ENCODE peak calls at places on chromosomes 3 and 15, in six cellular contexts. T is dorsolateral prefrontal cortex, L is aorta, E is choroid plexus epithelial cell, D is lower lobe of right lung, J is heart right ventricle. P is an unnamed sample.

GRCh38 chr3:9468460-9468859 is 71.0 kb downstream of the SETD5 start:
- DNase-seq in D (no peak), E (no peak), L (no peak), J (no peak), T (peak), P (no peak)

GRCh38 chr3:52292247-52293065 is 4.8 kb downstream of the GLYCTK start:
- DNase-seq in T (peak), D (peak), E (no peak), J (no peak), L (peak), P (no peak)

GRCh38 chr15:63500265-63501250 is 3.8 kb upstream of the USP3 start:
- DNase-seq in L (no peak), D (peak), E (no peak), J (no peak), T (no peak), P (no peak)

GRCh38 chr15:39898317-39898716 is 21.7 kb downstream of the GPR176 start:
- DNase-seq in L (no peak), D (no peak), T (no peak), J (no peak), E (no peak), P (no peak)

GRCh38 chr3:76638006-76638405 is 401.9 kb upstream of the ROBO2 start:
- DNase-seq in L (no peak), D (no peak), T (no peak), E (peak), J (no peak), P (no peak)

GRCh38 chr3:77668398-77668797 is 628.5 kb downstream of the ROBO2 start:
- DNase-seq in D (no peak), E (no peak), T (no peak), L (no peak), J (no peak), P (no peak)

GRCh38 chr3:89698208-89698830 is 590.9 kb downstream of the EPHA3 start:
- DNase-seq in D (no peak), L (no peak), T (no peak), J (no peak), E (peak), P (no peak)

GRCh38 chr3:171320721-171321120 is 139.5 kb downstream of the TNIK start:
- DNase-seq in D (no peak), T (no peak), J (no peak), L (no peak), E (peak), P (no peak)

GRCh38 chr15:74043425-74044266 is 38.7 kb downstream of the GOLGA6A start:
- DNase-seq in D (no peak), T (no peak), J (no peak), E (no peak), L (no peak), P (no peak)

GRCh38 chr15:57064033-57064432 is 145.6 kb downstream of the TCF12 start:
- DNase-seq in D (no peak), L (no peak), J (no peak), E (no peak), T (no peak), P (no peak)

GRCh38 chr3:167318996-167319615 is 61.0 kb downstream of the ZBBX start:
- DNase-seq in J (no peak), D (no peak), T (no peak), L (no peak), E (no peak), P (no peak)

GRCh38 chr15:71526061-71526460 is 284.3 kb upstream of the NR2E3 start:
- DNase-seq in E (peak), D (no peak), L (no peak), T (no peak), J (no peak), P (no peak)

GRCh38 chr3:186630950-186631624 is 9.1 kb upstream of the FETUB start:
- DNase-seq in L (no peak), E (no peak), T (no peak), J (no peak), D (no peak), P (no peak)

GRCh38 chr3:111541911-111542483 is at the start of gene CD96:
- DNase-seq in D (no peak), J (no peak), L (no peak), T (no peak), E (peak), P (peak)

GRCh38 chr3:63151893-63152292 is 126.2 kb upstream of the SYNPR start:
- DNase-seq in E (no peak), D (no peak), L (no peak), J (no peak), T (no peak), P (no peak)

GRCh38 chr3:25468866-25469319 is 40.8 kb downstream of the RARB start:
- DNase-seq in T (peak), J (peak), E (peak), D (no peak), L (peak), P (no peak)

GRCh38 chr15:58058729-58059128 is 6.8 kb downstream of the ALDH1A2 start:
- DNase-seq in E (no peak), L (no peak), D (no peak), T (no peak), J (no peak), P (no peak)

GRCh38 chr3:105997800-105998526 is 129.2 kb upstream of the CBLB start:
- DNase-seq in L (peak), J (no peak), E (peak), D (peak), T (no peak), P (no peak)

GRCh38 chr3:175737646-175738572 is 878.8 kb downstream of the NAALADL2 start:
- DNase-seq in L (no peak), D (no peak), T (no peak), J (no peak), E (peak), P (no peak)

GRCh38 chr3:98553751-98554150 is 22.0 kb downstream of the GPR15 start:
- DNase-seq in T (no peak), E (no peak), L (no peak), J (no peak), D (no peak), P (no peak)
- H3K4me3 ChIP-seq in T (no peak), E (no peak), L (no peak), J (no peak), D (no peak), P (peak)

GRCh38 chr3:28587723-28588122 is 239.1 kb upstream of the AZI2 start:
- DNase-seq in J (no peak), T (no peak), D (no peak), E (no peak), L (no peak), P (no peak)

GRCh38 chr3:28595364-28595763 is 246.7 kb upstream of the AZI2 start:
- DNase-seq in D (no peak), L (no peak), T (no peak), J (no peak), E (no peak), P (no peak)

GRCh38 chr3:28590851-28591250 is 242.2 kb upstream of the AZI2 start:
- DNase-seq in T (no peak), D (no peak), L (no peak), J (no peak), E (no peak), P (no peak)

GRCh38 chr3:28586325-28586724 is 237.7 kb upstream of the AZI2 start:
- DNase-seq in T (no peak), E (no peak), L (no peak), J (no peak), D (no peak), P (no peak)

DNA sequence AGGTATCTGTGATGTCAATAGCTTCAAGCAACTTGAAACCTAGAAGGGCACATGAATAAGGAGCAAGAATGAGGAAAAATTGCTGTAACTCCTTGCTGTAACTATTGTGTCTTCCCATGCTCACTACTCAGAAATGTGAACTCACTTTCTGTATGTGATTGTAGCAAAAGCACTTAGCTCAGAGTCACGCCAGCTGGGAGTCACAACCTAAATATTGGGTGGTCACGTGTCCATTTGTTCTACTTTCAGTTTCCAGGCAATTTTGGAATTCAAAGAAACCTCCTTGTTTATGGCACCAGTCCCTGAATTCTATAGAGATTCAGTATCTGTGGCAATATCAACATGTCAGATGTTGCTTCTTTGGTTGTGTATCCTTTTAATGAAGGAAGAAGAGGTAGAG is 241.6 kb upstream of the AZI2 start:
- DNase-seq in E (no peak), D (no peak), J (no peak), L (no peak), T (no peak), P (no peak)
- H3K4me3 ChIP-seq in E (no peak), D (no peak), J (no peak), L (no peak), T (no peak), P (no peak)

GRCh38 chr15:45799508-45799907 is 164.7 kb downstream of the SQOR start:
- DNase-seq in L (no peak), T (no peak), E (no peak), D (no peak), J (no peak), P (no peak)
- H3K4me3 ChIP-seq in L (no peak), T (no peak), E (no peak), D (no peak), J (no peak), P (no peak)

GRCh38 chr3:155496206-155496605 is 202.7 kb upstream of the STRIT1 start:
- DNase-seq in E (no peak), J (no peak), D (no peak), T (no peak), L (no peak), P (no peak)

GRCh38 chr3:155495387-155495786 is 201.9 kb upstream of the STRIT1 start:
- DNase-seq in T (no peak), L (no peak), E (no peak), D (no peak), J (no peak), P (no peak)

GRCh38 chr3:155492841-155493240 is 199.4 kb upstream of the STRIT1 start:
- DNase-seq in J (no peak), E (no peak), L (no peak), D (no peak), T (no peak), P (no peak)

GRCh38 chr3:155491696-155492095 is 198.2 kb upstream of the STRIT1 start:
- DNase-seq in J (no peak), D (no peak), E (no peak), L (no peak), T (no peak), P (no peak)

DNA sequence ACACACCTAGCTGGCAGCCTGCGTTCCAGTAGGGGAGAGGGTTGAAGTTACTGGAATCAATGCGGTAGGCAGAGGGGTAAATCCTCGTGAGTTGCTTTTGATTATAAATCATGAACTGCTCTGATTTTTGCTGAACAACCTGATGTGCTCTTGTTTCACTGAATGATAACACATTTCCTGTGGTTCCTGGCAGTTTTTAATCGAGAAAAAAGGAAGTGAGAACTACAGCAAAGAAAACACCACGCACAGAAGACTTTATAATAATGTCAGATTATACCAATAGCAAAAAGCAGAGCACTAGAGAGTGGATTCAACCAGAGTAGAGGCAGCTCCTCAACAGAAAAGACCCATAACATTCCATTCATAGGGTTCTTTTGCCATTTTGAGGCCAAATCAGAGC is 200.8 kb upstream of the STRIT1 start:
- DNase-seq in J (no peak), L (no peak), T (no peak), D (no peak), E (no peak), P (no peak)
- H3K4me3 ChIP-seq in J (no peak), L (no peak), T (no peak), D (no peak), E (no peak), P (no peak)

DNA sequence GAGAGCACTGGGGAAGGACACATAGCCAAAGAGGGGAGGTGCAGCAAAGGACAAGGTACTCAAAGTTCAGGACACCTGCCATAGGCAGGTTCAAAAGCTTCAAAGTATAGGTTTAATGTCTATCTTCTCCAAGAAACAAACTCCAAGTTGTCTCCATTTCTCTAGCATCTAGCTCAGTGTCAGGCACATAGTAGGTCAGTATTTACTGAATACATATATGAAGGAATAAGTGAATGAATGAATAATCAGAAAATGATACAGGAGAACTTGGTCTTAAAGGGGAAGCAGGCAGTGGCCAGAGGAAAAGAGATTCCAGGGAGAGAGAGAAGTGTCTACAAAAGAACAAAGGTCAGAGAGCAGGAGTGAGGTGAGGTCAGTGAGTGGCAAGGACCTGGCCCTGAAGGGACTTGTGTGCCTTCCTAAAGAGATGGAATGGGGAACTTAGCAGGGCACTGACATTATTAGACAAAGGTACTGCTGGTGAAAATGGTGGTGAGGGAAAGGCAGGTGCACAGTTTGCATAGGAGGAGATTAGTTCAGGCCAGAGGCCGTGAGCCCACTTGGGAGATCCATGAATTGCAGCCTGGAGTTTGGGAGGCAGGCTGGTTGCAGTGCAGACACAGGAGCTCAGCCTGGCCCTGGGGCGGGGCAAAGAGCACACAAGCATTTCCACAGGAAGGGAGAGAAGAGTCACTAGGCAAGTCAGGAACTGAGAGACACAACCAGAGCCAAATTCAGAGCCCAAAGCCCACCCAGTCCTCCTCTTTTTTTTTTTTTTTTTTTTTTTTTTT is 21.4 kb downstream of the TBC1D2B start:
- DNase-seq in E (no peak), J (peak), T (no peak), L (no peak), D (no peak), P (no peak)
- H3K4me3 ChIP-seq in E (no peak), J (no peak), T (no peak), L (no peak), D (no peak), P (peak)

DNA sequence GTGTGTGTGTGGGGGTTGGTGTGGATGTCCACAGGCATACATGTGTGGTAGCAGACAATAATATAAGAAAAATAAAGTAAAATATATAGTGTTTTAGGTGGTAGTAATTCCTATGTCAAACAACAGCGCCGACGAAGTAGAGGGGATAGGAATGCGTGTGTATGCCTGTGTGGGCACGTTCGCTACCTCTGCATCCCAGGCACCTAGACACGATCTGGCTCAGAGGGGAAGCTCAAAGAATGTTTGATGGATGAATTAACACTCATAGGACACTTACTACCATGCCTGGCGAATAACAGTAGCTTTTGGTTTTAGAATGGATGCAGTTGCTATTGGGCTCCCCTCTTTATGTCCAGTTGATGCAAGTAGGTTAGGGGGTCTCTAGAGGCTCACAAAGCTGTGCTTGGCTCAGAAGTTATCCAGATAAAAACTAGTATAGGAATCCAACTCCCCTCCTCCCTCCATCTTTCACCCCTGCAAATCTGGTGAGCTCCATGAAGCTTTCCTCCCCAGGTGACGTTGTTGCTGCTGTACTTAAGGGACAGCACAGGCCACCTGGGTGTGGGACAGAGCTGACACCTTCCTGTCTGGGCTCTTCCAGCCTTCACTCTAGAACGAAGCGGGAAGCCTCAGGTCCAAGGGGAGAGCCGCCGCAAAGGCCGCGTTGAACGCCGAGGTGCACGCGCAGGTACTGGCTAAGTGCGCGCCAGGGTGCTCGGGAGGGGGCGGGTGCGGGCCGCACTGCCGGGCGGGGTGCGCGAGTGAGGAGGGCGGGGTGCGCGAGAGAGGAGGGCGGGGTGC is 192.6 kb upstream of the LYSMD4 start:
- DNase-seq in J (peak), L (peak), T (no peak), E (peak), D (peak), P (peak)
- H3K4me3 ChIP-seq in J (peak), L (peak), T (peak), E (peak), D (peak), P (peak)

GRCh38 chr3:37994639-37994972 is 4.0 kb downstream of the VILL start:
- DNase-seq in L (no peak), T (no peak), J (no peak), D (no peak), E (no peak), P (no peak)

GRCh38 chr3:37991823-37992222 is 1.2 kb downstream of the VILL start:
- DNase-seq in D (no peak), J (no peak), E (no peak), L (no peak), T (no peak), P (no peak)

GRCh38 chr3:37992271-37993066 is 1.9 kb downstream of the VILL start:
- DNase-seq in L (no peak), E (no peak), J (no peak), D (no peak), T (no peak), P (no peak)

GRCh38 chr3:37993811-37994638 is 3.4 kb downstream of the VILL start:
- DNase-seq in D (peak), E (peak), L (peak), J (peak), T (peak), P (peak)

DNA sequence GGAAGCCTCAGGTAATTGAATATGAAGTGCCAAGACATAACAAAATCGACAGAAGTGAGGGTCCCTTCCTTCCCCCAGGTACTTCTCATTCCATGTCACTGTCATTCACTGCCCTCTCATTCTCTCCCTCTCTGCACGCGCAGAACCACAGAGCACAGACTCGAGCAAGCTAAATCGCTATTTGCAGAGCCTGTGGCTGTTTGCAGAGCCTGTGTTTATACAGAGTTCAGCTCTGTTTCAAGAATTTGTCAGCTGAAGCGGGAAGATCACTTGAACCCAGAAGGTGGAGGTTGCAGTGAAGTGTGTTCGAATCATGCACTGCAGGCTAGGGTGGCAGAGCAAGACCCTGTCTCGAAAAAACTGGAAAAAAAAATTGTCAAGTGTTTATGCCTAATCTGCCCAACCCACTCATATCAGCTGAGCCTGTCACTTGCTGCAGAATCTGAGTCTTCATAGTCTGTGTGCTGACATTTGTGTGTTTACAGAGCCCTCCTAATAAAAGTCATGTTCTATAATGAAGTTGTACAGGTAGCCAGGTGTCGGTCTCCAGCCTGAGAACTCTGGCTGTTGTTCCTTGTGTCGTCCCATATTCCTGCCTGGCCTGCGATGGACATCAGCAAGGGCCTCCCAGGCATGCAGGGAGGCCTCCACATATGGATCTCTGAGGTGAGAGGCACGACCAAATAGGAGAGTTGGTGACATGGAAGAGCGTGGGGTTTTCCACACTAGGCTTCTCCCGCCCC is 2.7 kb downstream of the VILL start:
- DNase-seq in L (no peak), J (no peak), T (peak), D (no peak), E (no peak), P (no peak)
- H3K4me3 ChIP-seq in L (no peak), J (peak), T (peak), D (peak), E (peak), P (peak)

DNA sequence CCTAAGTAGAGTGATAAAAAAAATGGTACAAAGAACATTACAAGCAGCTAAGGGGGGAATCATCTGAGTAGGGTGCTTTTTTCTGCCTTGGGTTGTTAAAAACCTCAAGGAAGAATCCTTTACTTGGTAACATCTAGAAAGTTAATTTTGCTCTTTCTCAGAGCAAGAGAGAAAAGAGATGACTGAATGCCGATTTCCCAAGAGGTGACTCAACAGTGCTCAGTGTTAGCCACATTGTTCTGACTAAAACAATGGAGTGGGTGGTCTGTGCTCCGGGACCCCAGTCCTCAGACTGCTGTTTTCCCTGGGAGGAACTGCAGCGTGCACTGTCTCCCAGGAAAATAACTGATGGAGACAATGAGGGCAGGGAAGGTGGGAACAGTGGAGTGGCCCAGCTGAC is 41.1 kb upstream of the RASGRP1 start:
- DNase-seq in L (no peak), D (no peak), J (no peak), T (no peak), E (no peak), P (no peak)
- H3K4me3 ChIP-seq in L (no peak), D (no peak), J (no peak), T (no peak), E (no peak), P (no peak)